ENCODE peak calls at places on chromosomes 11 and 22, in five cellular contexts. J is AG04450, E is heart right ventricle, Z is psoas muscle, G is transverse colon. K is an unnamed sample.

GRCh38 chr11:95788921-95789505 is 569 bp downstream of the FAM76B start:
- DNase-seq in J (no peak), E (peak), Z (no peak), G (peak), K (no peak)

GRCh38 chr11:73463359-73463758 is 87.2 kb downstream of the RELT start:
- DNase-seq in J (peak), E (no peak), Z (no peak), G (no peak), K (no peak)

GRCh38 chr22:47565607-47566006 is 803.2 kb downstream of the TBC1D22A start:
- DNase-seq in J (no peak), E (no peak), Z (no peak), G (no peak), K (no peak)

GRCh38 chr11:10287140-10287539 is 6.9 kb downstream of the SBF2 start:
- DNase-seq in J (no peak), E (no peak), Z (no peak), G (no peak), K (no peak)

GRCh38 chr11:72250661-72251465 is 6.9 kb upstream of the PHOX2A start:
- DNase-seq in J (no peak), E (no peak), Z (no peak), G (no peak), K (no peak)

GRCh38 chr11:119501777-119502405 is 78.9 kb upstream of the THY1 start:
- DNase-seq in J (no peak), E (no peak), Z (no peak), G (no peak), K (no peak)

GRCh38 chr11:35165416-35166368 is 26.7 kb downstream of the CD44 start:
- DNase-seq in J (no peak), E (peak), Z (no peak), G (peak), K (no peak)

GRCh38 chr22:43823911-43824665 is 12.0 kb upstream of the EFCAB6 start:
- DNase-seq in J (no peak), E (no peak), Z (no peak), G (no peak), K (no peak)

GRCh38 chr22:27625769-27626674 is 175.5 kb downstream of the MN1 start:
- DNase-seq in J (no peak), E (no peak), Z (no peak), G (no peak), K (no peak)

GRCh38 chr11:61682093-61682732 is 2.0 kb downstream of the DAGLA start:
- DNase-seq in J (no peak), E (peak), Z (peak), G (peak), K (no peak)

GRCh38 chr11:103047837-103048236 is 44.1 kb downstream of the DCUN1D5 start:
- DNase-seq in J (no peak), E (no peak), Z (no peak), G (no peak), K (no peak)

GRCh38 chr22:48633996-48634836 is 1193.5 kb downstream of the BRD1 start:
- DNase-seq in J (no peak), E (no peak), Z (no peak), G (no peak), K (no peak)

GRCh38 chr11:9849384-9849783 is 185.5 kb downstream of the SWAP70 start:
- DNase-seq in J (no peak), E (no peak), Z (no peak), G (no peak), K (no peak)

GRCh38 chr22:22060200-22061084 is 77.9 kb upstream of the TOP3B start:
- DNase-seq in J (no peak), E (peak), Z (peak), G (peak), K (no peak)

GRCh38 chr11:65575568-65576231 is at the start of gene EHBP1L1:
- DNase-seq in J (no peak), E (peak), Z (peak), G (peak), K (no peak)

GRCh38 chr11:2298131-2298794 is 3.5 kb downstream of the C11orf21 start:
- DNase-seq in J (no peak), E (no peak), Z (no peak), G (no peak), K (no peak)

GRCh38 chr22:32518848-32519247 is 44.2 kb downstream of the FBXO7 start:
- DNase-seq in J (no peak), E (no peak), Z (no peak), G (no peak), K (no peak)

GRCh38 chr11:128343134-128343514 is 244.2 kb downstream of the ETS1 start:
- DNase-seq in J (no peak), E (no peak), Z (no peak), G (no peak), K (no peak)

GRCh38 chr22:17774206-17774927 is at the start of gene BID:
- DNase-seq in J (no peak), E (peak), Z (peak), G (peak), K (no peak)

GRCh38 chr22:48835364-48835763 is 992.3 kb downstream of the BRD1 start:
- DNase-seq in J (no peak), E (no peak), Z (no peak), G (no peak), K (no peak)

GRCh38 chr11:84923489-84923888 is 703.7 kb downstream of the DLG2 start:
- DNase-seq in J (no peak), E (no peak), Z (no peak), G (no peak), K (no peak)

GRCh38 chr22:25023879-25024278 is 71.4 kb downstream of the KIAA1671 start:
- DNase-seq in J (no peak), E (no peak), Z (no peak), G (no peak), K (no peak)

GRCh38 chr11:1485504-1485885 is 1.1 kb downstream of the MOB2 start:
- DNase-seq in J (no peak), E (no peak), Z (peak), G (no peak), K (no peak)

GRCh38 chr11:61091373-61092279 is 10.7 kb upstream of the CD5 start:
- DNase-seq in J (no peak), E (no peak), Z (no peak), G (no peak), K (no peak)

GRCh38 chr11:12525466-12526055 is 148.2 kb downstream of the PARVA start:
- DNase-seq in J (no peak), E (no peak), Z (no peak), G (no peak), K (no peak)

GRCh38 chr11:2270322-2271076 is at the start of gene ASCL2:
- DNase-seq in J (no peak), E (peak), Z (no peak), G (no peak), K (no peak)

GRCh38 chr22:50526849-50527801 is 1.7 kb upstream of the SCO2 start:
- DNase-seq in J (no peak), E (peak), Z (peak), G (peak), K (no peak)

GRCh38 chr11:65625628-65626342 is 10.2 kb downstream of the PCNX3 start:
- DNase-seq in J (no peak), E (peak), Z (peak), G (peak), K (no peak)

GRCh38 chr11:116072133-116072532 is 567.9 kb upstream of the CADM1 start:
- DNase-seq in J (no peak), E (no peak), Z (no peak), G (no peak), K (no peak)

GRCh38 chr11:134476435-134477021 is 64.5 kb upstream of the B3GAT1 start:
- DNase-seq in J (no peak), E (no peak), Z (no peak), G (no peak), K (no peak)

GRCh38 chr11:12827929-12828812 is 153.9 kb downstream of the TEAD1 start:
- DNase-seq in J (no peak), E (peak), Z (no peak), G (peak), K (no peak)

GRCh38 chr22:50584106-50585096 is 1.8 kb upstream of the CHKB start:
- DNase-seq in J (no peak), E (no peak), Z (no peak), G (no peak), K (no peak)

GRCh38 chr22:21094911-21095772 is 49.4 kb downstream of the LRRC74B start:
- DNase-seq in J (no peak), E (no peak), Z (no peak), G (no peak), K (no peak)

GRCh38 chr11:37525336-37525735 is 927.3 kb upstream of the RAG2 start:
- DNase-seq in J (no peak), E (no peak), Z (no peak), G (no peak), K (no peak)
- TF ChIP-seq CTCF in J (peak), E (no peak), Z (no peak), G (no peak), K (peak)

GRCh38 chr11:57513446-57513795 is 2.1 kb downstream of the SLC43A1 start:
- DNase-seq in J (no peak), E (no peak), Z (no peak), G (no peak), K (no peak)
- H3K4me3 ChIP-seq in J (peak), E (peak), Z (peak), G (no peak), K (no peak)

GRCh38 chr11:120632579-120632978 is 121.0 kb downstream of the GRIK4 start:
- DNase-seq in J (no peak), E (no peak), Z (no peak), G (no peak), K (no peak)
- TF ChIP-seq CTCF in J (peak), E (no peak), Z (no peak), G (no peak), K (peak)

GRCh38 chr22:35837328-35837727 is 119.7 kb downstream of the APOL5 start:
- DNase-seq in J (no peak), E (no peak), Z (no peak), G (no peak), K (no peak)

GRCh38 chr22:35838849-35839646 is 121.4 kb downstream of the APOL5 start:
- DNase-seq in J (peak), E (peak), Z (peak), G (peak), K (no peak)

GRCh38 chr22:35835267-35835997 is 117.8 kb downstream of the APOL5 start:
- DNase-seq in J (no peak), E (no peak), Z (no peak), G (no peak), K (no peak)

GRCh38 chr22:35834080-35834479 is 116.4 kb downstream of the APOL5 start:
- DNase-seq in J (no peak), E (no peak), Z (no peak), G (no peak), K (no peak)

GRCh38 chr22:35835998-35836691 is 118.5 kb downstream of the APOL5 start:
- DNase-seq in J (peak), E (peak), Z (peak), G (peak), K (peak)
- H3K4me3 ChIP-seq in J (peak), E (peak), Z (peak), G (peak), K (peak)

DNA sequence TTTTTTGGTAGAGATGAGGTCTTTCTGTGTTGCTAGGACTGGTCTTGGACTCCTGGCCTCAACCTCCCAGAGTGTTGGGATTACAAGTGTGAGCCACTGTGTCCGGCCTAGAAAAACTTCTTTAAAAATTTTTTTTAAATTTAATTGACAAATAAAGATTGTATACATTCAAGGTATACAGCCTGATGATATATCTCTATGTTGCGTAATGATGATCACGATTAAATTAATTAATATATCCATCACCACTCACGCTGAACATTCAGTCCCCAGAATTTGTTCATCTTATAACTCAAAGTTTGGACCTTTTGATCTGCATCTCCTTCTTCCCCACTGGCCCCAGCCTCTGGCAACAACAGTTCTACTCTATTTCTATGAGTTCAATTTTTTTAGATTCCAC is 27.2 kb downstream of the VSTM5 start:
- DNase-seq in J (no peak), E (no peak), Z (no peak), G (no peak), K (no peak)
- TF ChIP-seq CTCF in J (no peak), E (no peak), Z (no peak), G (no peak), K (no peak)